ENCODE peak calls at places on chromosomes 16 and 17, in eight cellular contexts. V, Y, F, M, S, D, T and X are unnamed samples.

GRCh38 chr17:82358467-82359350 is at the start of gene TEX19:
- DNase-seq in V (no peak), Y (no peak), F (no peak), M (no peak), S (no peak), D (no peak), T (no peak), X (no peak)

GRCh38 chr17:28887871-28888471 is 9.6 kb downstream of the FLOT2 start:
- DNase-seq in V (no peak), Y (no peak), F (no peak), M (no peak), S (no peak), D (no peak), T (no peak), X (no peak)

GRCh38 chr17:81398170-81398854 is 3.1 kb downstream of the BAHCC1 start:
- DNase-seq in V (no peak), Y (peak), F (no peak), M (no peak), S (no peak), D (peak), T (no peak), X (no peak)

GRCh38 chr16:87806246-87806607 is 40.4 kb upstream of the KLHDC4 start:
- DNase-seq in V (no peak), Y (no peak), F (no peak), M (peak), S (no peak), D (no peak), T (no peak), X (no peak)

GRCh38 chr16:21172650-21173049 is 14.2 kb downstream of the LDAF1 start:
- DNase-seq in V (no peak), Y (no peak), F (no peak), M (no peak), S (no peak), D (no peak), T (no peak), X (no peak)

GRCh38 chr17:20074489-20074888 is 65.3 kb downstream of the SPECC1 start:
- DNase-seq in V (no peak), Y (no peak), F (no peak), M (no peak), S (no peak), D (no peak), T (no peak), X (no peak)

GRCh38 chr16:10598157-10598556 is 17.8 kb upstream of the EMP2 start:
- DNase-seq in V (no peak), Y (peak), F (no peak), M (peak), S (no peak), D (no peak), T (no peak), X (no peak)

GRCh38 chr16:22397459-22397858 is 23.0 kb upstream of the CDR2 start:
- DNase-seq in V (peak), Y (no peak), F (no peak), M (no peak), S (no peak), D (no peak), T (no peak), X (no peak)

GRCh38 chr16:57260294-57260929 is 15.4 kb downstream of the ARL2BP start:
- DNase-seq in V (peak), Y (peak), F (no peak), M (peak), S (no peak), D (no peak), T (peak), X (no peak)

GRCh38 chr17:61737820-61738219 is 125.5 kb downstream of the BRIP1 start:
- DNase-seq in V (no peak), Y (no peak), F (no peak), M (no peak), S (no peak), D (no peak), T (no peak), X (no peak)

GRCh38 chr16:31708348-31708747 is 165.3 kb upstream of the ZNF267 start:
- DNase-seq in V (no peak), Y (no peak), F (no peak), M (no peak), S (no peak), D (no peak), T (no peak), X (no peak)

GRCh38 chr17:31802502-31802901 is 56.5 kb downstream of the COPRS start:
- DNase-seq in V (no peak), Y (no peak), F (no peak), M (no peak), S (no peak), D (no peak), T (no peak), X (no peak)

GRCh38 chr17:40317345-40317873 is 8.4 kb downstream of the RARA start:
- DNase-seq in V (no peak), Y (peak), F (no peak), M (peak), S (no peak), D (peak), T (no peak), X (peak)

GRCh38 chr17:51926448-51926847 is 232.1 kb downstream of the CA10 start:
- DNase-seq in V (no peak), Y (no peak), F (no peak), M (no peak), S (no peak), D (no peak), T (no peak), X (no peak)

GRCh38 chr17:29251969-29252866 is 5.6 kb downstream of the CRYBA1 start:
- DNase-seq in V (peak), Y (no peak), F (no peak), M (no peak), S (no peak), D (no peak), T (peak), X (no peak)

GRCh38 chr17:29078183-29079045 is 35.5 kb downstream of the PIPOX start:
- DNase-seq in V (no peak), Y (no peak), F (no peak), M (no peak), S (no peak), D (no peak), T (no peak), X (no peak)

GRCh38 chr16:57988929-57989328 is 11.5 kb downstream of the ZNF319 start:
- DNase-seq in V (no peak), Y (peak), F (no peak), M (no peak), S (peak), D (no peak), T (no peak), X (no peak)

GRCh38 chr16:83211711-83212110 is 584.9 kb downstream of the CDH13 start:
- DNase-seq in V (no peak), Y (no peak), F (no peak), M (no peak), S (no peak), D (no peak), T (no peak), X (no peak)

GRCh38 chr16:64771273-64771672 is 350.6 kb downstream of the CDH11 start:
- DNase-seq in V (no peak), Y (no peak), F (no peak), M (no peak), S (no peak), D (no peak), T (no peak), X (no peak)

GRCh38 chr16:58261263-58261662 is 33.6 kb downstream of the PRSS54 start:
- DNase-seq in V (no peak), Y (no peak), F (no peak), M (no peak), S (no peak), D (no peak), T (no peak), X (no peak)

GRCh38 chr16:64051826-64052225 is 1070.0 kb downstream of the CDH11 start:
- DNase-seq in V (peak), Y (no peak), F (no peak), M (no peak), S (no peak), D (no peak), T (no peak), X (no peak)

GRCh38 chr17:57288034-57288752 is 31.9 kb downstream of the MSI2 start:
- DNase-seq in V (no peak), Y (peak), F (no peak), M (no peak), S (no peak), D (no peak), T (no peak), X (no peak)

GRCh38 chr16:1493746-1494094 is 560 bp downstream of the TELO2 start:
- DNase-seq in V (no peak), Y (peak), F (no peak), M (no peak), S (no peak), D (peak), T (no peak), X (no peak)

GRCh38 chr17:12107905-12108304 is 87.2 kb downstream of the MAP2K4 start:
- DNase-seq in V (no peak), Y (no peak), F (no peak), M (no peak), S (no peak), D (no peak), T (no peak), X (no peak)

GRCh38 chr16:21001262-21001661 is 100.7 kb downstream of the LYRM1 start:
- DNase-seq in V (peak), Y (no peak), F (no peak), M (no peak), S (no peak), D (no peak), T (no peak), X (no peak)

GRCh38 chr17:81020767-81021497 is 14.0 kb upstream of the BAIAP2 start:
- DNase-seq in V (no peak), Y (peak), F (no peak), M (no peak), S (no peak), D (peak), T (no peak), X (no peak)

GRCh38 chr16:11236855-11237254 is 19.1 kb downstream of the SOCS1 start:
- DNase-seq in V (no peak), Y (no peak), F (no peak), M (no peak), S (no peak), D (no peak), T (no peak), X (no peak)

GRCh38 chr17:36933174-36934143 is 3.8 kb upstream of the LHX1 start:
- DNase-seq in V (no peak), Y (peak), F (no peak), M (no peak), S (no peak), D (no peak), T (no peak), X (no peak)

GRCh38 chr17:17096438-17097178 is 54.4 kb downstream of the MPRIP start:
- DNase-seq in V (no peak), Y (peak), F (no peak), M (no peak), S (no peak), D (no peak), T (no peak), X (no peak)

GRCh38 chr17:3983945-3984484 is 19.8 kb upstream of the ATP2A3 start:
- DNase-seq in V (no peak), Y (no peak), F (no peak), M (no peak), S (no peak), D (no peak), T (no peak), X (no peak)

GRCh38 chr16:69465083-69465721 is 40.8 kb downstream of the CYB5B start:
- DNase-seq in V (no peak), Y (no peak), F (no peak), M (no peak), S (no peak), D (no peak), T (no peak), X (no peak)

GRCh38 chr17:33234930-33235685 is 58.0 kb downstream of the ASIC2 start:
- DNase-seq in V (peak), Y (peak), F (no peak), M (peak), S (no peak), D (peak), T (no peak), X (no peak)

GRCh38 chr16:86224629-86225028 is 285.7 kb upstream of the FOXF1 start:
- DNase-seq in V (no peak), Y (no peak), F (no peak), M (no peak), S (no peak), D (no peak), T (no peak), X (no peak)

GRCh38 chr17:49515196-49515770 is 20.2 kb downstream of the NGFR start:
- DNase-seq in V (peak), Y (peak), F (no peak), M (peak), S (peak), D (peak), T (no peak), X (no peak)

GRCh38 chr17:57440522-57441269 is 184.4 kb downstream of the MSI2 start:
- DNase-seq in V (no peak), Y (peak), F (no peak), M (peak), S (peak), D (peak), T (peak), X (peak)